ENCODE peak calls at places on chromosomes 4 and X, in six cellular contexts. K is B cell, C is upper lobe of right lung, J is heart left ventricle, O is GM13977, E is activated B cell treated with CpG ODN at 0.5 μM for 24 hours. Q is an unnamed sample.

GRCh38 chr4:71593306-71593705 is 190.6 kb downstream of the GC start:
- DNase-seq in K (no peak), C (no peak), J (no peak), O (no peak), E (no peak), Q (no peak)

GRCh38 chr4:146957252-146957651 is 11.6 kb upstream of the TTC29 start:
- DNase-seq in K (no peak), C (no peak), J (no peak), O (no peak), E (no peak), Q (no peak)

GRCh38 chr4:78776031-78776728 is at the start of gene BMP2K:
- DNase-seq in K (peak), C (peak), J (peak), O (peak), E (peak), Q (peak)

GRCh38 chrX:30910124-30910860 is 21.2 kb upstream of the TAB3 start:
- DNase-seq in K (no peak), C (no peak), J (no peak), O (no peak), E (no peak), Q (no peak)

GRCh38 chr4:178140326-178140915 is 698.2 kb upstream of the AGA start:
- DNase-seq in K (no peak), C (peak), J (no peak), O (no peak), E (no peak), Q (no peak)

GRCh38 chr4:5724377-5724776 is 13.4 kb downstream of the EVC start:
- DNase-seq in K (no peak), C (no peak), J (no peak), O (no peak), E (no peak), Q (no peak)

GRCh38 chr4:43567644-43568043 is 675.1 kb downstream of the GRXCR1 start:
- DNase-seq in K (no peak), C (no peak), J (no peak), O (no peak), E (no peak), Q (no peak)

GRCh38 chrX:137194164-137194563 is 160.4 kb upstream of the GPR101 start:
- DNase-seq in K (no peak), C (no peak), J (no peak), O (peak), E (no peak), Q (no peak)

GRCh38 chrX:125378205-125378604 is 58.5 kb downstream of the TEX13C start:
- DNase-seq in K (no peak), C (no peak), J (no peak), O (no peak), E (no peak), Q (no peak)

GRCh38 chr4:139227729-139228404 is 50.8 kb upstream of the ELF2 start:
- DNase-seq in K (no peak), C (no peak), J (no peak), O (peak), E (no peak), Q (no peak)

GRCh38 chr4:3250438-3250955 is 1.5 kb downstream of the MSANTD1 start:
- DNase-seq in K (no peak), C (peak), J (peak), O (no peak), E (no peak), Q (no peak)

GRCh38 chr4:137644201-137644600 is 111.9 kb upstream of the PCDH18 start:
- DNase-seq in K (no peak), C (no peak), J (no peak), O (no peak), E (no peak), Q (no peak)

GRCh38 chr4:15368906-15369305 is 58.9 kb upstream of the C1QTNF7 start:
- DNase-seq in K (no peak), C (no peak), J (no peak), O (no peak), E (no peak), Q (no peak)

GRCh38 chrX:118459494-118459893 is 36.1 kb upstream of the DOCK11 start:
- DNase-seq in K (peak), C (no peak), J (no peak), O (peak), E (no peak), Q (no peak)

GRCh38 chr4:38856524-38857337 is at the start of gene TLR6:
- DNase-seq in K (peak), C (no peak), J (no peak), O (peak), E (no peak), Q (no peak)

GRCh38 chrX:110087485-110088356 is 84.8 kb downstream of the TMEM164 start:
- DNase-seq in K (no peak), C (no peak), J (no peak), O (no peak), E (no peak), Q (no peak)

GRCh38 chr4:80507507-80507906 is 172.0 kb downstream of the CFAP299 start:
- DNase-seq in K (no peak), C (no peak), J (no peak), O (no peak), E (no peak), Q (no peak)

GRCh38 chr4:40750461-40751258 is 905 bp downstream of the NSUN7 start:
- DNase-seq in K (no peak), C (no peak), J (no peak), O (no peak), E (no peak), Q (no peak)

GRCh38 chr4:112425823-112426222 is 90.2 kb downstream of the NEUROG2 start:
- DNase-seq in K (no peak), C (no peak), J (no peak), O (no peak), E (no peak), Q (no peak)

GRCh38 chrX:78123190-78123589 is 16.3 kb downstream of the TAF9B start:
- DNase-seq in K (no peak), C (no peak), J (no peak), O (no peak), E (no peak), Q (no peak)

GRCh38 chr4:98430708-98431403 is 169.7 kb downstream of the RAP1GDS1 start:
- DNase-seq in K (no peak), C (no peak), J (no peak), O (no peak), E (no peak), Q (no peak)

GRCh38 chr4:73309211-73309610 is 50.6 kb upstream of the ANKRD17 start:
- DNase-seq in K (no peak), C (no peak), J (no peak), O (no peak), E (no peak), Q (no peak)

GRCh38 chr4:101348367-101348827 is 1.1 kb upstream of the PPP3CA start:
- DNase-seq in K (no peak), C (no peak), J (no peak), O (no peak), E (no peak), Q (peak)

GRCh38 chrX:29535212-29536162 is 679.9 kb upstream of the MAGEB2 start:
- DNase-seq in K (no peak), C (no peak), J (no peak), O (no peak), E (no peak), Q (no peak)

GRCh38 chrX:153875391-153876111 is 10.4 kb downstream of the L1CAM start:
- DNase-seq in K (peak), C (peak), J (peak), O (peak), E (peak), Q (peak)

GRCh38 chr4:5029447-5029846 is 10.2 kb upstream of the CYTL1 start:
- DNase-seq in K (no peak), C (no peak), J (no peak), O (no peak), E (no peak), Q (no peak)

GRCh38 chr4:36241771-36242170 is 2.5 kb downstream of the ARAP2 start:
- DNase-seq in K (peak), C (no peak), J (no peak), O (peak), E (no peak), Q (no peak)

GRCh38 chr4:105466580-105466979 is 7.3 kb downstream of the PPA2 start:
- DNase-seq in K (no peak), C (no peak), J (no peak), O (no peak), E (no peak), Q (no peak)

GRCh38 chr4:99378876-99379275 is 26.3 kb upstream of the ADH1C start:
- DNase-seq in K (no peak), C (no peak), J (no peak), O (no peak), E (no peak), Q (no peak)

GRCh38 chr4:73705056-73705432 is 35.3 kb upstream of the CXCL8 start:
- DNase-seq in K (no peak), C (no peak), J (no peak), O (no peak), E (no peak), Q (no peak)

GRCh38 chr4:146522098-146522861 is 540 bp upstream of the SLC10A7 start:
- DNase-seq in K (peak), C (peak), J (peak), O (peak), E (peak), Q (peak)

GRCh38 chr4:98663226-98664006 is 5.0 kb upstream of the TSPAN5 start:
- DNase-seq in K (peak), C (no peak), J (no peak), O (peak), E (peak), Q (no peak)

GRCh38 chr4:38860788-38861424 is 4.3 kb upstream of the TLR6 start:
- DNase-seq in K (peak), C (no peak), J (no peak), O (peak), E (no peak), Q (no peak)

GRCh38 chr4:8860096-8860891 is 11.3 kb downstream of the HMX1 start:
- DNase-seq in K (no peak), C (no peak), J (peak), O (no peak), E (no peak), Q (no peak)

GRCh38 chrX:17519349-17519748 is 144.3 kb downstream of the NHS start:
- DNase-seq in K (no peak), C (no peak), J (peak), O (no peak), E (no peak), Q (no peak)

GRCh38 chrX:100673397-100673953 is 29.5 kb downstream of the SRPX2 start:
- DNase-seq in K (no peak), C (no peak), J (no peak), O (no peak), E (no peak), Q (no peak)

GRCh38 chr4:182835006-182835740 is 82.0 kb downstream of the DCTD start:
- DNase-seq in K (no peak), C (no peak), J (no peak), O (no peak), E (no peak), Q (no peak)
- TF ChIP-seq CTCF in K (no peak), C (no peak), J (no peak), O (no peak), E (no peak), Q (peak)

DNA sequence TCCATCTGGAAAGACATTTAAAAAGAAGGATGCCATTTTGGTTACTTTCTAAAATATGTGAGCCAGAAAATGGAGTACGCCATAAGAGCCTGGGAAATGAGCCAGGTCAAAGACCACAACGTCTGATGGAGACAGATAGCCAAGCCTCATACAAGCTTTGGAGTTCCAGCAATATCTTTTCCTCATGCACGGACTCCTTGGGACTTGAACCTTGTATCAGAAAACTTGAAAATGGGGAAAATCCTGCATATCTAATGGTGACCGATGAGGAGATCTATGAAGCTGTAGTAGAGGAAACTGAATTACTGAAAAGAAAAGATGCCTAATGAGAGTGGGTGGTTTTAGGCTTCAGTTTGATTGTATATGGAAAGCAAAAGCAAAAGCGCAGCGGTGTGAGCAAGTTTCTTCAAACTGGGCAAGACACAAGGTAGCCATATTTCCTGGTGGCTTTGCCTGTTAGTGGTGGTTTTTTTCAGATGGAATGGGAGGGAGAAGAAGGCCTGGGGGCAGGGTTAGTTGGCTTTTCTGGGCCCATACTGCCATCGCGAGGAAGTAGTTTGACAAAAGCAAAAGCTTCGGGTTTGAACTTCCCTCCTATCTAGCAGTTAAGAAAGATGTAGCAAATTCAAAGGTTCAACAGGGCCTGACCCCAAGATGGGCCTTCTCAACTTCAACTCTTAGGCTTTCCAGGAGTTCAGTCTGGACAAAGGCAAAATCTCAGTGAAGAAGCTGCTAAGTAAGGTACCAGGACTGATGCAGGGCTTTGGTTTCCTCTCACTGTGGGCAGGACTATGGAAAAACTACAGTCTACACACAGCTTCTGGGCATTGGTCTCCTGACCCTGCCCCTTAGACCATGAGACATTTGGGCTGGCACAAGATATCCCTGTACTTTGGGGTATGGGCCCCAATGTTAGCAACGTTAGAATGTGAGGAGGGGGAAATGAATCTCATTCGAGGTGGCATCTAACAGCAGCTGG is 210.0 kb upstream of the STK26 start:
- DNase-seq in K (peak), C (no peak), J (no peak), O (peak), E (peak), Q (no peak)
- TF ChIP-seq CTCF in K (peak), C (peak), J (peak), O (peak), E (no peak), Q (no peak)

GRCh38 chr4:82578935-82579334 is 17.1 kb upstream of the TMEM150C start:
- DNase-seq in K (no peak), C (no peak), J (no peak), O (no peak), E (no peak), Q (no peak)
- TF ChIP-seq CTCF in K (no peak), C (no peak), J (no peak), O (no peak), E (no peak), Q (peak)

DNA sequence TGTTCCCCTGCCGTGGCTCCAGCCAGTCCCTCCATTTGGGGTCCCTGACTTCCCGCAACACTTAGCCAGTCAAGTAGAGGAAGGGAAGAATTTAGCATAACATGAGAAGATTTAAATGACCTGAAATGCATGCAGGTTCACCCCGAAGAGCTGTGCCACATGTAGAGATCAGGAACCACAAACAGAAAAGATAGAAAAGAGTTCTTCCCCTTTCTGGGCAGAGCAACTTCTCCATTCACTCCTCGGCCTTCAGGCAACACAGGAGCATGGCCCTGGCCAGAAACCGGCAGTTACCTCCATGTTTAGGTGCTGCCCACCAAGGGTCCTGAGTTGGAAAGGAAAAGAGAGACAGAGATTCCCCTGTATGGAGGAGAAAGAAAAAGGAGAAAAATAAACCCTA is 5.2 kb downstream of the NLRP2B start:
- DNase-seq in K (no peak), C (no peak), J (no peak), O (no peak), E (no peak), Q (no peak)
- TF ChIP-seq CTCF in K (no peak), C (no peak), J (no peak), O (no peak), E (no peak), Q (no peak)

DNA sequence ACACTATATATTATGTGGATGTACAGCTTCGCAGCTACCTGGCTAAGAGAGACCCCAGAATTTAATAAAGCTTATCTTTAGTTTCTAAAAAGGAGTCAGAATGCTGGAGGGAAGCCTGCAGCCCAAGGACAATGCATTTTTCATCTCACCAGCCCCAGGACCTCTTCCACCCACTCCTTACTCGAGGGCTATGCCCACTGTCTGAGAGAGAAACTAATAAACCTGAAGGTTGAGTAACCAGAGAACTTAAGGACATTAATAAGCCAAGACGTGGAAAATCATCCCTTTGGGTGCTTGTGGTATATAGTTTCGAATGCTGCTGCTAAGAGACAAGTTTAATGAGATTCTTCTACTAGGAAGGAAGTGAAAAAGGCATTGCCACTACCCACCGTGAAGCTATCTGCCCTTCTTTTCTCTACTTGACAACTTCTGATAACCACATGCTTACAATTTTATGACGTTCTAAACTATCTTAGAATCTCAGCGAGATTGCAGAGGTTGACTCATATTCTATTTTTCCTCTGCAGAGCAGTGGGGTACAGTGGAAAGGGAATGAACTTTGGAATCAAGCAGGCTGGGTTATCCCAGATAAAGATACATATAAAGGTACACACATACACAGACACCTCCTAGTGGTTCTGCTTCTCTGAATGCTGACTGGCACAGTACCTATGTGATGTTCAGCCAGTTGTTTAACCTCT is 3.3 kb downstream of the RELL1 start:
- DNase-seq in K (peak), C (no peak), J (no peak), O (peak), E (no peak), Q (no peak)
- TF ChIP-seq CTCF in K (no peak), C (no peak), J (no peak), O (no peak), E (no peak), Q (no peak)

GRCh38 chr4:143184503-143185252 is at the start of gene USP38:
- DNase-seq in K (peak), C (peak), J (peak), O (peak), E (peak), Q (peak)

GRCh38 chr4:143185253-143186107 is 763 bp downstream of the USP38 start:
- DNase-seq in K (no peak), C (no peak), J (peak), O (no peak), E (no peak), Q (no peak)

GRCh38 chr4:143186202-143186601 is 1.5 kb downstream of the USP38 start:
- DNase-seq in K (no peak), C (no peak), J (no peak), O (no peak), E (no peak), Q (no peak)

GRCh38 chr4:143186634-143187033 is 1.9 kb downstream of the USP38 start:
- DNase-seq in K (no peak), C (no peak), J (no peak), O (no peak), E (no peak), Q (no peak)

DNA sequence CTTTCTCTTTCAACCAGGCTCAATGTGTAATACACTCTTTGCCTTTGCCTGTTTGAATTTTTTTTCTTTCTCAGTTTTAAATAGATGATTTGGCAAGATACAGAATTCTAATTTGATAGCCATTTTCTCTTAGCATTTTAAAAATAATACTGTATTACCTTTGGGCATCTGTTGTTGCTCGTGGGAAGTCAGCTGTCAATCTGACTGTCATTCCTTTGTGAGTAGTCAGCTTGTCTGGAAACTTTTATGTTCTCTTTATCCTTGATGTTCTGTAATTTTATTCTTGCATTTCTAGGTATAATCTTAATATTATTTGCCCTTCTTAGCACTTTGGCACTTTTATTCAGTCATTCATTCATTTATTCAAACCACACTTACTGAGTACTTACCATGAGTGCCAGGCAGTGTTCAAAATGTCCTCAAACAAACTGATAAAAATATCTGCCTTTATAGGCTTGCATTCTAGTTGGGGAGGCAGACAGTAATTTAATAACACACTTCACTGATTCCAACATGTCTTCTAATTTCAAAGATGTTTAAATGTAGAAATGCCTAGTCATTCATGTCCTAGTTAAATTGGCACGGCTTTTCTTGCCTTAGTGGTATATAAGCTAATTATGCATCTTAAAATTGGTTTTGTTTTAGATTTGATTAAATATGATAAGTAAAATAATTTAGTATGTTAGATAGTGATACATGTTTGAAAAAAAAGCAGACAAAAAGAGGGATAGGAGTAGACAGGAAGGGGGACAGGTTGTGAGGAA is 3.8 kb downstream of the USP38 start:
- DNase-seq in K (no peak), C (no peak), J (no peak), O (no peak), E (no peak), Q (no peak)
- TF ChIP-seq CTCF in K (no peak), C (no peak), J (no peak), O (no peak), E (no peak), Q (no peak)

GRCh38 chr4:141375855-141376254 is 155.2 kb downstream of the ZNF330 start:
- DNase-seq in K (no peak), C (no peak), J (no peak), O (no peak), E (no peak), Q (no peak)
- TF ChIP-seq CTCF in K (no peak), C (peak), J (peak), O (no peak), E (no peak), Q (no peak)

Q was measured in type B pancreatic cell.